ENCODE peak calls at places on chromosome 19, in five cellular contexts. L is anterior cingulate cortex, X is SW 1271, O is AG04450, U is GM04504. A is an unnamed sample.

GRCh38 chr19:29962777-29963176 is 20.7 kb downstream of the URI1 start:
- DNase-seq in L (no peak), X (no peak), O (no peak), U (no peak), A (no peak)

GRCh38 chr19:35901854-35902661 is at the start of gene HCST:
- DNase-seq in L (no peak), X (no peak), O (no peak), U (peak), A (peak)

GRCh38 chr19:13267131-13267530 is 116.9 kb downstream of the IER2 start:
- DNase-seq in L (no peak), X (no peak), O (no peak), U (no peak), A (no peak)

GRCh38 chr19:18910801-18911436 is 8.3 kb downstream of the COPE start:
- DNase-seq in L (no peak), X (no peak), O (no peak), U (no peak), A (no peak)

GRCh38 chr19:1935484-1936208 is 5.3 kb upstream of the CSNK1G2 start:
- DNase-seq in L (peak), X (no peak), O (no peak), U (no peak), A (no peak)

GRCh38 chr19:58450836-58451357 is 525 bp upstream of the ZNF324B start:
- DNase-seq in L (no peak), X (no peak), O (no peak), U (no peak), A (no peak)

GRCh38 chr19:35284153-35285140 is 2.1 kb downstream of the HAMP start:
- DNase-seq in L (no peak), X (no peak), O (no peak), U (no peak), A (no peak)

GRCh38 chr19:46413262-46414031 is at the start of gene CCDC8:
- DNase-seq in L (peak), X (no peak), O (peak), U (peak), A (no peak)

GRCh38 chr19:32873560-32873959 is 4.0 kb upstream of the SLC7A9 start:
- DNase-seq in L (no peak), X (no peak), O (no peak), U (no peak), A (no peak)

GRCh38 chr19:4534836-4535658 is at the start of gene PLIN5:
- DNase-seq in L (peak), X (no peak), O (no peak), U (no peak), A (peak)

GRCh38 chr19:1250374-1251232 is 2.2 kb downstream of the MIDN start:
- DNase-seq in L (peak), X (no peak), O (no peak), U (no peak), A (peak)

GRCh38 chr19:34173145-34173956 is 1.0 kb downstream of the LSM14A start:
- DNase-seq in L (no peak), X (peak), O (no peak), U (no peak), A (no peak)

GRCh38 chr19:14059093-14059480 is 2.8 kb downstream of the PALM3 start:
- DNase-seq in L (no peak), X (no peak), O (no peak), U (no peak), A (no peak)

GRCh38 chr19:47152205-47152604 is 21.6 kb downstream of the SAE1 start:
- DNase-seq in L (no peak), X (no peak), O (no peak), U (no peak), A (no peak)

GRCh38 chr19:42634409-42635232 is 39.9 kb upstream of the CEACAM8 start:
- DNase-seq in L (no peak), X (no peak), O (no peak), U (peak), A (no peak)

GRCh38 chr19:30148039-30148438 is 206.0 kb downstream of the URI1 start:
- DNase-seq in L (no peak), X (no peak), O (no peak), U (no peak), A (no peak)

GRCh38 chr19:16297575-16298178 is 26.9 kb upstream of the KLF2 start:
- DNase-seq in L (no peak), X (no peak), O (no peak), U (no peak), A (no peak)

A was measured in T follicular helper cell.